ENCODE peak calls at places on chromosomes 4 and X, in four cellular contexts. One of them, this sample, is unnamed.

GRCh38 chr4:8818063-8818881 is 53.4 kb downstream of the HMX1 start:
- DNase-seq in bronchial epithelial cell: no peak
- DNase-seq in cardiac fibroblast: no peak
- DNase-seq in colonic mucosa: peak; percentile 15
- DNase-seq in this sample: no peak

GRCh38 chrX:41781500-41781899 is 57.5 kb downstream of the GPR82 start:
- DNase-seq in bronchial epithelial cell: peak; percentile 44
- DNase-seq in cardiac fibroblast: peak; percentile 48
- DNase-seq in colonic mucosa: no peak
- DNase-seq in this sample: peak; percentile 39

GRCh38 chrX:107204063-107204605 is 2.1 kb downstream of the NUP62CL start:
- DNase-seq in bronchial epithelial cell: no peak
- DNase-seq in cardiac fibroblast: no peak
- DNase-seq in colonic mucosa: peak; percentile 63
- DNase-seq in this sample: no peak

GRCh38 chrX:41334866-41335589 is 1.1 kb downstream of the DDX3X start:
- DNase-seq in bronchial epithelial cell: no peak
- DNase-seq in cardiac fibroblast: peak; percentile 75
- DNase-seq in colonic mucosa: peak; percentile 71
- DNase-seq in this sample: peak; percentile 32

GRCh38 chr4:182975806-182976205 is 58.6 kb upstream of the DCTD start:
- DNase-seq in bronchial epithelial cell: peak; percentile 97
- DNase-seq in cardiac fibroblast: peak; percentile 66
- DNase-seq in colonic mucosa: no peak
- DNase-seq in this sample: peak; percentile 93

GRCh38 chrX:10235851-10236250 is 79.1 kb downstream of the CLCN4 start:
- DNase-seq in bronchial epithelial cell: no peak
- DNase-seq in cardiac fibroblast: peak; percentile 74
- DNase-seq in colonic mucosa: no peak
- DNase-seq in this sample: no peak

GRCh38 chrX:27186671-27187070 is 276.5 kb downstream of the PPP4R3C start:
- DNase-seq in bronchial epithelial cell: peak; percentile 17
- DNase-seq in cardiac fibroblast: peak; percentile 36
- DNase-seq in colonic mucosa: no peak
- DNase-seq in this sample: peak; percentile 43

GRCh38 chrX:103254921-103255455 is at the start of gene TCEAL8:
- DNase-seq in bronchial epithelial cell: peak; percentile 71
- DNase-seq in cardiac fibroblast: peak; percentile 79
- DNase-seq in colonic mucosa: peak; percentile 80
- DNase-seq in this sample: peak; percentile 75

GRCh38 chr4:155552180-155552579 is 114.5 kb upstream of the GUCY1A1 start:
- DNase-seq in bronchial epithelial cell: peak; percentile 43
- DNase-seq in cardiac fibroblast: no peak
- DNase-seq in colonic mucosa: no peak
- DNase-seq in this sample: peak; percentile 55

GRCh38 chr4:54659213-54660144 is 1.7 kb downstream of the KIT start:
- DNase-seq in bronchial epithelial cell: no peak
- DNase-seq in cardiac fibroblast: peak; percentile 18
- DNase-seq in colonic mucosa: no peak
- DNase-seq in this sample: peak; percentile 19

GRCh38 chrX:76862509-76862908 is 435.0 kb downstream of the MAGEE1 start:
- DNase-seq in bronchial epithelial cell: no peak
- DNase-seq in cardiac fibroblast: no peak
- DNase-seq in colonic mucosa: no peak
- DNase-seq in this sample: no peak

GRCh38 chr4:175411251-175411650 is 400.8 kb downstream of the GPM6A start:
- DNase-seq in bronchial epithelial cell: no peak
- DNase-seq in cardiac fibroblast: no peak
- DNase-seq in colonic mucosa: no peak
- DNase-seq in this sample: no peak

GRCh38 chrX:23792861-23793553 is 10.0 kb downstream of the SAT1 start:
- DNase-seq in bronchial epithelial cell: no peak
- DNase-seq in cardiac fibroblast: peak; percentile 12
- DNase-seq in colonic mucosa: no peak
- DNase-seq in this sample: no peak

GRCh38 chr4:48341776-48342558 is 638 bp downstream of the SLAIN2 start:
- DNase-seq in bronchial epithelial cell: no peak
- DNase-seq in cardiac fibroblast: peak; percentile 49
- DNase-seq in colonic mucosa: peak; percentile 57
- DNase-seq in this sample: peak; percentile 55

GRCh38 chrX:108396188-108396885 is 41.9 kb downstream of the COL4A6 start:
- DNase-seq in bronchial epithelial cell: peak; percentile 88
- DNase-seq in cardiac fibroblast: no peak
- DNase-seq in colonic mucosa: no peak
- DNase-seq in this sample: peak; percentile 87

GRCh38 chr4:121696641-121697461 is at the start of gene ANXA5:
- DNase-seq in bronchial epithelial cell: peak; percentile 66
- DNase-seq in cardiac fibroblast: peak; percentile 93
- DNase-seq in colonic mucosa: peak; percentile 88
- DNase-seq in this sample: peak; percentile 90

GRCh38 chr4:190019023-190019858 is 7.8 kb downstream of the FRG2 start:
- DNase-seq in bronchial epithelial cell: no peak
- DNase-seq in cardiac fibroblast: no peak
- DNase-seq in colonic mucosa: no peak
- DNase-seq in this sample: no peak

GRCh38 chr4:40283968-40284367 is 51.2 kb upstream of the CHRNA9 start:
- DNase-seq in bronchial epithelial cell: peak; percentile 66
- DNase-seq in cardiac fibroblast: no peak
- DNase-seq in colonic mucosa: no peak
- DNase-seq in this sample: peak; percentile 80

GRCh38 chr4:86493460-86493859 is 100.7 kb upstream of the PTPN13 start:
- DNase-seq in bronchial epithelial cell: peak; percentile 48
- DNase-seq in cardiac fibroblast: peak; percentile 53
- DNase-seq in colonic mucosa: no peak
- DNase-seq in this sample: peak; percentile 40

GRCh38 chrX:150370589-150371312 is 7.6 kb downstream of the MAMLD1 start:
- DNase-seq in bronchial epithelial cell: no peak
- DNase-seq in cardiac fibroblast: no peak
- DNase-seq in colonic mucosa: no peak
- DNase-seq in this sample: no peak

GRCh38 chrX:8879750-8880149 is 78.6 kb upstream of the FAM9A start:
- DNase-seq in bronchial epithelial cell: peak; percentile 20
- DNase-seq in cardiac fibroblast: peak; percentile 29
- DNase-seq in colonic mucosa: peak; percentile 40
- DNase-seq in this sample: peak; percentile 43

GRCh38 chr4:73870260-73870659 is 1.1 kb downstream of the CXCL1 start:
- DNase-seq in bronchial epithelial cell: peak; percentile 76
- DNase-seq in cardiac fibroblast: peak; percentile 56
- DNase-seq in colonic mucosa: peak; percentile 62
- DNase-seq in this sample: peak; percentile 57
- H3K4me3 ChIP-seq in bronchial epithelial cell: peak overlapping the region; percentile 62
- H3K4me3 ChIP-seq in cardiac fibroblast: peak overlapping the region; percentile 68
- H3K4me3 ChIP-seq in colonic mucosa: peak overlapping the region; percentile 49
- H3K4me3 ChIP-seq in this sample: no peak overlapping the region

DNA sequence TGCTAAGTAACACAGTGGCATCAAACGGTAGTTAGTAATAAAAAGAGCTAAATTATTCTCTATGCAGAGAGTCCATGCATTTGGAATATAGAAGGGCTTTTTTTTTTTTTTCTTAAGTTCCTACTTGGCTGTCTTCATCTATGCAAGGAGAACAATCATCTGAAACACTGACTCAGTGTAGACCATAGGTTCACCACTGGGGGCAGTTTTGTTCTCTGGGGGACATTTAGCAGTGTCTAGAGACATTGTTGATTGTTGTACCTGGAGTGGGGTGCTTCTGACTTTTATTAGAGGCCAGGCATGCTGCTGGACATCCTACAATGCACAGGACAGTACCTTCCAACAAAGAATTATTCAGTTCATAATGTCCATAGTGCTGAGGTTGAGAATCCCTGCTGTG is 41.2 kb downstream of the TMA16 start:
- DNase-seq in bronchial epithelial cell: no peak
- DNase-seq in cardiac fibroblast: no peak
- DNase-seq in colonic mucosa: no peak
- DNase-seq in this sample: no peak
- TF ChIP-seq CTCF in bronchial epithelial cell: no peak
- TF ChIP-seq CTCF in cardiac fibroblast: no peak
- TF ChIP-seq CTCF in colonic mucosa: no peak
- TF ChIP-seq CTCF in this sample: no peak

GRCh38 chr4:140343303-140343702 is 30.1 kb upstream of the SCOC start:
- DNase-seq in bronchial epithelial cell: peak; percentile 61
- DNase-seq in cardiac fibroblast: peak; percentile 45
- DNase-seq in colonic mucosa: peak; percentile 93
- DNase-seq in this sample: peak; percentile 62
- H3K4me3 ChIP-seq in bronchial epithelial cell: no peak overlapping the region
- H3K4me3 ChIP-seq in cardiac fibroblast: no peak overlapping the region
- H3K4me3 ChIP-seq in colonic mucosa: no peak overlapping the region
- H3K4me3 ChIP-seq in this sample: no peak overlapping the region

DNA sequence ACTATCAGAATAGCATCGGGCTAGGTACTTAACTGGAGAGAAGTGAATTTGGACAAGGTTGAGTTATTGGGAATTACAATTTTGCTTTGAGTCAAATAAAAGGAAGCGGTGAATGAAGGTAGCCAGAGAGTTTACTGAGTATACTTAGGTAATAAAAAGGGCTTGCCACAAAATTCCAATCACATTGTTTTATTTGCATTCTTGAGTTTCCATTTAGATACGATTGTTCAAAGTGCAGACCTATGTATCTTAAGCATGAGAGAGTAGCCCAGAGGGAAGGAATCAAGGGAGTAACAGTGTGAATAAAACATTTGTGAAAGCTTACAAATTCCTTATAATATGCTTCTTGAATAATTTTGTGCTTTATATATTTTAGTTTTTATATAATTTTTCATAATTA is 102.5 kb upstream of the NDST4 start:
- DNase-seq in bronchial epithelial cell: no peak
- DNase-seq in cardiac fibroblast: no peak
- DNase-seq in colonic mucosa: no peak
- DNase-seq in this sample: no peak
- TF ChIP-seq CTCF in bronchial epithelial cell: no peak
- TF ChIP-seq CTCF in cardiac fibroblast: no peak
- TF ChIP-seq CTCF in colonic mucosa: no peak
- TF ChIP-seq CTCF in this sample: no peak

GRCh38 chr4:82543131-82543530 is 18.7 kb downstream of the TMEM150C start:
- DNase-seq in bronchial epithelial cell: no peak
- DNase-seq in cardiac fibroblast: no peak
- DNase-seq in colonic mucosa: no peak
- DNase-seq in this sample: no peak

GRCh38 chr4:82542642-82543041 is 19.1 kb downstream of the TMEM150C start:
- DNase-seq in bronchial epithelial cell: no peak
- DNase-seq in cardiac fibroblast: no peak
- DNase-seq in colonic mucosa: no peak
- DNase-seq in this sample: no peak
- H3K4me3 ChIP-seq in bronchial epithelial cell: no peak overlapping the region
- H3K4me3 ChIP-seq in cardiac fibroblast: no peak overlapping the region
- H3K4me3 ChIP-seq in colonic mucosa: no peak overlapping the region
- H3K4me3 ChIP-seq in this sample: no peak overlapping the region

DNA sequence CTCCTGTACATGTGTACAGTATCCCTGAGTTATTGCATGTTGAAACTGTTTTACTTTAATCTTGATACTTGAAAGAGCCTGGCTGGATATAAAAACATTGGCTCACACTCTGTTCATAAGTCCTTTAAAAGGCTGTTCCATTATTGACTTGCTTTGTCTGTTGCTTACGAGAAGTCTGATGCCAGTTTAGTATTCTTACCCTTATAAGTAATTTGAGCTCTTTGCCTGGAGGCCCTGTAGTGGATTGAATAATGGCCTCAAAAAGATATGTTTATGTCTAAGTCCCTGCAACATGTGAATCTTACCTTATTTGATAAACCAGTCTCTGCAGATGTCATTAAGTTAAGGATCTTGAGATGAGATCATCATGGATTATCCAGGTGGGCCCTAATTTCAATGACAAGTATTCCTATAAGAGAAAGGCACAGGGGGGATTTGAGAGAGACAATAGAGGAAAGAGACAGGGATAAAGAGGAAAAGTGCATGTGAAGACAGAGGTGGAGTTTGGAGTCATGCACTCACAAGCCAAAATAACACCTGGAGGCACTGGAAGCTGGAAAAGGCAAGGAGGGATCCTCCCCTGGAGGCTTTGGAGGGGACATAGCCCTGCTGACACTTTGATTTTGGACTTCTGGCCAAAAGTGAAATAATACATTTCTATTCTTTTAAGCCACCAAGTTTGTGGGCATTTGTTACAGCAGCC is 98.1 kb downstream of the IRF2 start:
- DNase-seq in bronchial epithelial cell: peak; percentile 14
- DNase-seq in cardiac fibroblast: no peak
- DNase-seq in colonic mucosa: no peak
- DNase-seq in this sample: no peak
- TF ChIP-seq CTCF in bronchial epithelial cell: no peak
- TF ChIP-seq CTCF in cardiac fibroblast: no peak
- TF ChIP-seq CTCF in colonic mucosa: no peak
- TF ChIP-seq CTCF in this sample: no peak

DNA sequence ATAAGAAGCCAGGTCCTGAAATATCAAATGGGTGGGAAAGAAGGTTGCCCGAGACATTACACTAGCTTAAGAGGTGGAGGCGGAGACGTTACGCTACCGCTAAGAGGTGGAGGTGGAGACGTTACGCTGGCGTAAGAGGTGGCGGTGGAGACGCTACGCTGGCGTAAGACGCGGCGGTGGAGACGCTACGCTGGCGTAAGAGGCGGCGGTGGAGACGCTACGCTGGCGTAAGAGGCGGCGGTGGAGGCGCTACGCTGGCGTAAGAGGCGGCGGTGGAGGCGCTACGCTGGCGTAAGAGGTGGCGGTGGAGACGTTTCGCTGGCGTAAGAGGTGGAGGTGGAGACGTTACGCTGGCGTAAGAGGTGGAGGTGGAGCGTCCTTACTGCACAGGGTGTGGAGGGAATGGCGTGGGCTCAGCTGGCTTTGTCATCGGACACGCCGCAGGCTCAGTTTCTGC is 12.8 kb downstream of the CYP4V2 start:
- DNase-seq in bronchial epithelial cell: no peak
- DNase-seq in cardiac fibroblast: peak; percentile 87
- DNase-seq in colonic mucosa: no peak
- DNase-seq in this sample: peak; percentile 71
- H3K4me3 ChIP-seq in bronchial epithelial cell: no peak overlapping the region
- H3K4me3 ChIP-seq in cardiac fibroblast: peak overlapping the region; percentile 35
- H3K4me3 ChIP-seq in colonic mucosa: peak overlapping the region; percentile 0
- H3K4me3 ChIP-seq in this sample: peak overlapping the region; percentile 49

This sample was measured in epithelial cell of esophagus.